ENCODE peak calls at places on chromosomes 7 and 10, in five cellular contexts. O is activated naive CD4-positive, alpha-beta T cell treated with anti-CD3 and anti-CD28 coated beads, Interleukin-2, amount 10 ng/mL, durations not matched to agents 7 days and 5 days; X is EH; M is brain microvascular endothelial cell; F is Panc1. G is an unnamed sample.

GRCh38 chr10:34575882-34576281 is 239.2 kb downstream of the PARD3 start:
- DNase-seq in O (no peak), X (peak), M (peak), F (no peak), G (no peak)

GRCh38 chr7:41261081-41261480 is 441.8 kb downstream of the INHBA start:
- DNase-seq in O (no peak), X (no peak), M (peak), F (no peak), G (no peak)

GRCh38 chr10:79608505-79609375 is 2.0 kb upstream of the SFTPA1 start:
- DNase-seq in O (peak), X (peak), M (no peak), F (no peak), G (peak)

GRCh38 chr10:104122273-104123107 is 519 bp downstream of the SFR1 start:
- DNase-seq in O (no peak), X (peak), M (no peak), F (no peak), G (no peak)

GRCh38 chr10:78541528-78542470 is 508.1 kb downstream of the RPS24 start:
- DNase-seq in O (peak), X (peak), M (no peak), F (no peak), G (no peak)

GRCh38 chr7:22853674-22854157 is 31.1 kb upstream of the TOMM7 start:
- DNase-seq in O (peak), X (no peak), M (no peak), F (no peak), G (no peak)

GRCh38 chr10:128463991-128464755 is 337.9 kb upstream of the MKI67 start:
- DNase-seq in O (peak), X (peak), M (peak), F (peak), G (peak)

GRCh38 chr7:24819916-24820689 is 62.8 kb upstream of the GSDME start:
- DNase-seq in O (peak), X (peak), M (peak), F (peak), G (peak)

GRCh38 chr7:137547477-137547876 is 203.9 kb upstream of the PTN start:
- DNase-seq in O (no peak), X (peak), M (no peak), F (no peak), G (no peak)

GRCh38 chr10:118308664-118309063 is 33.5 kb downstream of the FAM204A start:
- DNase-seq in O (no peak), X (peak), M (no peak), F (no peak), G (no peak)

GRCh38 chr10:201328-201771 is 66.1 kb downstream of the ZMYND11 start:
- DNase-seq in O (no peak), X (peak), M (no peak), F (no peak), G (no peak)

GRCh38 chr10:93992400-93993030 is 1.2 kb upstream of the PLCE1 start:
- DNase-seq in O (no peak), X (peak), M (no peak), F (no peak), G (no peak)

GRCh38 chr7:40880581-40880980 is 745.8 kb downstream of the SUGCT start:
- DNase-seq in O (no peak), X (no peak), M (peak), F (no peak), G (peak)

GRCh38 chr10:670990-671389 is 18.5 kb downstream of the DIP2C start:
- DNase-seq in O (no peak), X (no peak), M (no peak), F (no peak), G (no peak)

GRCh38 chr10:88892223-88892967 is 12.3 kb downstream of the STAMBPL1 start:
- DNase-seq in O (no peak), X (peak), M (peak), F (no peak), G (peak)

GRCh38 chr7:144768633-144769032 is 67.2 kb downstream of the TPK1 start:
- DNase-seq in O (no peak), X (no peak), M (no peak), F (no peak), G (no peak)

GRCh38 chr10:59465089-59465488 is 102.7 kb upstream of the FAM13C start:
- DNase-seq in O (no peak), X (peak), M (peak), F (no peak), G (peak)

GRCh38 chr7:99234185-99234584 is 26.3 kb upstream of the KPNA7 start:
- DNase-seq in O (no peak), X (no peak), M (no peak), F (no peak), G (no peak)

GRCh38 chr7:6691609-6692106 is 15.1 kb downstream of the ZNF12 start:
- DNase-seq in O (no peak), X (peak), M (no peak), F (no peak), G (peak)

GRCh38 chr10:79149345-79149661 is 80.5 kb downstream of the ZMIZ1 start:
- DNase-seq in O (no peak), X (no peak), M (no peak), F (no peak), G (no peak)

GRCh38 chr10:76195990-76196389 is 764.6 kb downstream of the LRMDA start:
- DNase-seq in O (no peak), X (no peak), M (no peak), F (no peak), G (no peak)

GRCh38 chr7:82675396-82675795 is 231.8 kb upstream of the CACNA2D1 start:
- DNase-seq in O (no peak), X (no peak), M (peak), F (no peak), G (no peak)

GRCh38 chr10:132311338-132311939 is 3.7 kb upstream of the STK32C start:
- DNase-seq in O (peak), X (no peak), M (no peak), F (no peak), G (no peak)